ENCODE peak calls at places on chromosomes 1 and 21, in ten cellular contexts. Z is mucosa of descending colon; M is colonic mucosa; G is naive thymus-derived CD4-positive, alpha-beta T cell; X is astrocyte of the hippocampus; V is stimulated activated CD8-positive, alpha-beta memory T cell treated with anti-CD3 and anti-CD28 coated beads, Interleukin-4, amount 100 ng/mL, for 24 hours; Q is astrocyte; D is HEK293T; S is activated effector memory CD4-positive, alpha-beta T cell treated with anti-CD3 and anti-CD28 coated beads, Interleukin-2, amount 50 U/mL, for 16 hours; E is activated CD4-positive, alpha-beta T cell treated with anti-CD3 and anti-CD28 coated beads for 1 hour. J is an unnamed sample.

GRCh38 chr1:205916541-205916940 is 26.7 kb downstream of the SLC26A9 start:
- DNase-seq in M (no peak), Q (peak; percentile 36), S (no peak), V (no peak), D (no peak), E (no peak), X (no peak), Z (no peak), G (no peak), J (no peak)

GRCh38 chr1:45960930-45961715 is 157.7 kb downstream of the MAST2 start:
- DNase-seq in S (no peak), Q (no peak), V (no peak), D (no peak), E (no peak), G (no peak), M (no peak), Z (no peak), X (no peak), J (no peak)

GRCh38 chr1:107443027-107443426 is 302.2 kb downstream of the NTNG1 start:
- DNase-seq in Z (no peak), D (no peak), M (no peak), V (no peak), X (no peak), G (no peak), Q (no peak), E (no peak), S (no peak), J (no peak)

GRCh38 chr1:152162826-152163463 is 3.9 kb upstream of the RPTN start:
- DNase-seq in G (no peak), E (no peak), S (no peak), M (no peak), V (no peak), Q (peak; percentile 93), D (no peak), X (no peak), Z (no peak), J (no peak)

GRCh38 chr21:30391615-30392014 is 4.2 kb upstream of the KRTAP13-1 start:
- DNase-seq in Q (no peak), M (no peak), Z (no peak), X (no peak), S (no peak), D (no peak), E (no peak), G (no peak), V (no peak), J (no peak)

GRCh38 chr1:161839591-161839990 is 73.5 kb downstream of the ATF6 start:
- DNase-seq in E (no peak), Q (no peak), M (no peak), G (no peak), S (no peak), X (no peak), Z (no peak), D (no peak), V (no peak), J (no peak)

GRCh38 chr21:45227735-45228134 is 60.0 kb downstream of the POFUT2 start:
- DNase-seq in G (no peak), E (no peak), Z (no peak), V (no peak), X (no peak), S (no peak), D (no peak), Q (no peak), M (no peak), J (no peak)

GRCh38 chr1:234531181-234532132 is 52.5 kb upstream of the TARBP1 start:
- DNase-seq in Q (peak; percentile 87), E (no peak), D (no peak), G (no peak), V (no peak), Z (peak; percentile 46), M (no peak), S (peak; percentile 25), X (peak; percentile 93), J (no peak)

GRCh38 chr1:21909787-21910503 is 27.2 kb downstream of the HSPG2 start:
- DNase-seq in Z (no peak), X (peak; percentile 82), D (no peak), E (no peak), Q (peak; percentile 80), S (no peak), G (no peak), V (peak; percentile 53), M (no peak), J (no peak)

GRCh38 chr1:235651170-235651806 is 1.7 kb upstream of the GNG4 start:
- DNase-seq in Q (no peak), V (no peak), G (no peak), S (no peak), Z (no peak), D (no peak), E (no peak), X (no peak), M (no peak), J (no peak)

GRCh38 chr1:19824541-19824940 is 9.5 kb upstream of the RNF186 start:
- DNase-seq in G (no peak), S (no peak), Z (no peak), E (no peak), D (no peak), M (no peak), Q (peak; percentile 4), V (no peak), X (peak; percentile 13), J (no peak)

GRCh38 chr1:20601123-20601825 is 12.4 kb downstream of the CDA start:
- DNase-seq in Z (no peak), D (no peak), M (no peak), S (no peak), G (no peak), E (no peak), Q (peak; percentile 61), V (no peak), X (peak; percentile 46), J (no peak)

GRCh38 chr1:96002969-96003964 is 718.3 kb upstream of the PTBP2 start:
- DNase-seq in Z (no peak), Q (no peak), E (no peak), M (no peak), D (no peak), X (no peak), G (no peak), V (no peak), S (no peak), J (no peak)

GRCh38 chr1:33111965-33112364 is 31.0 kb downstream of the AZIN2 start:
- DNase-seq in V (no peak), M (no peak), Q (no peak), X (no peak), E (no peak), S (peak; percentile 49), D (no peak), G (no peak), Z (no peak), J (no peak)

GRCh38 chr1:23779826-23780371 is 1.7 kb downstream of the PITHD1 start:
- DNase-seq in Q (peak; percentile 63), G (no peak), Z (no peak), S (no peak), V (no peak), M (no peak), X (peak; percentile 43), D (no peak), E (no peak), J (no peak)

GRCh38 chr1:12577020-12577419 is 41.0 kb downstream of the DHRS3 start:
- DNase-seq in Q (no peak), G (no peak), Z (no peak), X (no peak), E (no peak), V (no peak), D (no peak), M (no peak), S (no peak), J (no peak)

GRCh38 chr1:43383449-43383848 is 6.2 kb downstream of the MED8 start:
- DNase-seq in S (no peak), X (peak; percentile 32), Z (no peak), G (no peak), E (no peak), V (no peak), M (no peak), Q (no peak), D (no peak), J (no peak)

GRCh38 chr1:38502772-38503171 is 356.8 kb downstream of the RRAGC start:
- DNase-seq in Z (no peak), X (peak; percentile 21), V (no peak), Q (no peak), E (no peak), D (no peak), S (no peak), M (no peak), G (no peak), J (no peak)

GRCh38 chr1:169108897-169109560 is 2.5 kb downstream of the ATP1B1 start:
- DNase-seq in X (peak; percentile 62), G (no peak), M (peak; percentile 61), Z (peak; percentile 65), S (no peak), E (no peak), D (no peak), V (no peak), Q (no peak), J (no peak)

GRCh38 chr1:20216574-20216973 is 30.3 kb upstream of the PLA2G2C start:
- DNase-seq in G (no peak), Z (no peak), X (peak; percentile 33), M (peak; percentile 36), E (no peak), D (peak; percentile 35), Q (no peak), S (no peak), V (no peak), J (no peak)

GRCh38 chr21:42759594-42759927 is 106.1 kb downstream of the PDE9A start:
- DNase-seq in X (no peak), Q (no peak), D (no peak), E (no peak), M (no peak), S (no peak), V (no peak), G (no peak), Z (no peak), J (no peak)

GRCh38 chr1:201215531-201216357 is 25.1 kb downstream of the IGFN1 start:
- DNase-seq in V (no peak), M (no peak), S (peak; percentile 36), G (no peak), X (no peak), Q (no peak), Z (no peak), E (no peak), D (no peak), J (no peak)

GRCh38 chr1:10514490-10515235 is 39.9 kb downstream of the PEX14 start:
- DNase-seq in Q (peak; percentile 22), V (no peak), X (peak; percentile 65), Z (no peak), G (no peak), M (no peak), D (no peak), S (no peak), E (no peak), J (no peak)

GRCh38 chr1:110672001-110672752 is 2.6 kb downstream of the KCNA3 start:
- DNase-seq in S (peak; percentile 89), D (peak; percentile 32), V (peak; percentile 50), M (peak; percentile 32), Z (no peak), G (peak; percentile 20), E (peak; percentile 53), Q (no peak), X (no peak), J (peak; percentile 52)